ENCODE peak calls at places on chromosomes 5 and 9, in nine cellular contexts. O is mammary epithelial cell, R is brain microvascular endothelial cell, J is fibroblast of the aortic adventitia, V is right atrium auricular region, C is SK-N-SH, Z is lower lobe of right lung, H is GM12865, E is cardiac muscle cell. Q is an unnamed sample.

GRCh38 chr5:141374627-141375026 is 936 bp downstream of the PCDHGA6 start:
- DNase-seq in V (no peak), R (no peak), H (no peak), J (no peak), E (no peak), O (no peak), C (no peak), Z (no peak), Q (no peak)

GRCh38 chr9:2726620-2727335 is 9.5 kb downstream of the KCNV2 start:
- DNase-seq in H (no peak), Z (no peak), C (no peak), O (peak), J (peak), R (no peak), E (no peak), V (no peak), Q (no peak)

GRCh38 chr9:2231831-2232230 is 216.7 kb downstream of the SMARCA2 start:
- DNase-seq in J (peak), V (no peak), O (peak), C (no peak), H (no peak), E (no peak), Z (no peak), R (peak), Q (no peak)

GRCh38 chr5:172833691-172834569 is at the start of gene ERGIC1:
- DNase-seq in V (peak), Z (peak), R (peak), H (peak), C (peak), E (peak), O (peak), J (peak), Q (no peak)

GRCh38 chr5:142420521-142420920 is 95.7 kb upstream of the SPRY4 start:
- DNase-seq in C (no peak), E (no peak), R (no peak), V (no peak), H (no peak), O (no peak), J (no peak), Z (no peak), Q (peak)

GRCh38 chr5:124206540-124206939 is 539.9 kb downstream of the ZNF608 start:
- DNase-seq in R (no peak), O (no peak), H (no peak), E (no peak), V (no peak), Z (no peak), J (no peak), C (no peak), Q (no peak)

GRCh38 chr9:79764377-79764776 is 192.6 kb downstream of the TLE4 start:
- DNase-seq in O (peak), E (no peak), R (peak), H (no peak), J (peak), C (peak), Z (no peak), V (peak), Q (peak)

GRCh38 chr9:26687421-26687820 is 205.2 kb downstream of the CAAP1 start:
- DNase-seq in E (peak), O (no peak), C (no peak), H (no peak), V (no peak), J (no peak), R (no peak), Z (no peak), Q (no peak)

GRCh38 chr5:23727271-23727670 is 219.9 kb downstream of the PRDM9 start:
- DNase-seq in O (no peak), V (no peak), C (no peak), R (no peak), E (no peak), H (no peak), Z (no peak), J (no peak), Q (no peak)

GRCh38 chr5:38434981-38435710 is 121.3 kb downstream of the LIFR start:
- DNase-seq in H (no peak), O (no peak), J (peak), R (no peak), C (no peak), E (no peak), V (no peak), Z (no peak), Q (no peak)

GRCh38 chr5:151128817-151129216 is 28.8 kb downstream of the ANXA6 start:
- DNase-seq in C (no peak), V (no peak), O (no peak), Z (no peak), E (no peak), H (peak), J (no peak), R (no peak), Q (no peak)

GRCh38 chr9:120392245-120392644 is 187.7 kb downstream of the CDK5RAP2 start:
- DNase-seq in E (no peak), R (no peak), V (no peak), O (no peak), H (no peak), C (no peak), J (no peak), Z (no peak), Q (no peak)

GRCh38 chr9:83167126-83167525 is 104.2 kb upstream of the RASEF start:
- DNase-seq in C (no peak), V (no peak), Z (no peak), J (no peak), R (no peak), O (peak), H (no peak), E (no peak), Q (no peak)

GRCh38 chr5:145887976-145888574 is 15.3 kb upstream of the GRXCR2 start:
- DNase-seq in Z (no peak), E (peak), C (peak), H (peak), J (peak), V (no peak), O (peak), R (peak), Q (peak)

GRCh38 chr9:127316586-127317383 is 52.2 kb downstream of the GARNL3 start:
- DNase-seq in H (peak), J (peak), V (no peak), E (no peak), Z (no peak), R (no peak), O (no peak), C (no peak), Q (no peak)

GRCh38 chr5:142472306-142472951 is 147.6 kb upstream of the SPRY4 start:
- DNase-seq in H (no peak), R (peak), O (peak), V (no peak), Z (no peak), C (no peak), E (no peak), J (peak), Q (peak)

GRCh38 chr9:96209407-96210031 is 92.5 kb downstream of the HSD17B3 start:
- DNase-seq in H (no peak), C (no peak), E (no peak), J (peak), R (peak), O (no peak), Z (no peak), V (peak), Q (no peak)

GRCh38 chr5:100647461-100648230 is 112.5 kb downstream of the FAM174A start:
- DNase-seq in E (peak), H (peak), Z (peak), R (peak), C (no peak), J (no peak), V (peak), O (peak), Q (no peak)

GRCh38 chr9:116270559-116270958 is 117.0 kb downstream of the PAPPA start:
- DNase-seq in C (no peak), H (no peak), J (no peak), O (no peak), E (no peak), V (no peak), Z (no peak), R (no peak), Q (no peak)

GRCh38 chr5:168747987-168748777 is 169.0 kb upstream of the PANK3 start:
- DNase-seq in C (peak), V (no peak), J (no peak), O (peak), Z (peak), R (no peak), H (peak), E (peak), Q (no peak)

GRCh38 chr5:18003784-18004183 is 369.5 kb downstream of the TAF11L14 start:
- DNase-seq in H (no peak), E (no peak), C (no peak), V (no peak), O (peak), Z (no peak), R (no peak), J (no peak), Q (no peak)

GRCh38 chr5:178330791-178331404 is 98.3 kb upstream of the PHYKPL start:
- DNase-seq in V (no peak), J (no peak), C (no peak), R (no peak), Z (no peak), E (peak), H (no peak), O (no peak), Q (no peak)

GRCh38 chr9:90921104-90921503 is 119.5 kb downstream of the SYK start:
- DNase-seq in C (peak), H (no peak), V (peak), O (peak), J (no peak), Z (peak), R (no peak), E (no peak), Q (no peak)

GRCh38 chr5:159444441-159445082 is 114.3 kb upstream of the IL12B start:
- DNase-seq in C (peak), Z (no peak), O (peak), H (peak), V (no peak), J (peak), E (peak), R (peak), Q (no peak)

GRCh38 chr9:99433555-99433954 is 211.5 kb downstream of the SEC61B start:
- DNase-seq in O (peak), R (peak), E (peak), V (peak), C (no peak), Z (peak), H (peak), J (peak), Q (peak)

GRCh38 chr5:42569325-42569724 is 146.1 kb downstream of the GHR start:
- DNase-seq in J (no peak), C (no peak), V (no peak), E (no peak), H (no peak), R (no peak), O (no peak), Z (no peak), Q (no peak)

GRCh38 chr5:97425511-97425910 is 242.5 kb upstream of the RIOK2 start:
- DNase-seq in C (no peak), H (peak), V (no peak), E (peak), O (peak), R (peak), Z (no peak), J (peak), Q (no peak)

GRCh38 chr5:179178016-179178575 is 117.9 kb downstream of the ZNF354C start:
- DNase-seq in E (no peak), J (no peak), C (no peak), H (no peak), O (no peak), R (no peak), Z (peak), V (no peak), Q (no peak)

GRCh38 chr5:91474201-91474600 is 91.1 kb upstream of the ARRDC3 start:
- DNase-seq in H (no peak), E (no peak), O (no peak), J (no peak), V (no peak), C (no peak), Z (no peak), R (no peak), Q (no peak)

GRCh38 chr9:121640076-121640475 is 11.4 kb upstream of the DAB2IP start:
- DNase-seq in Z (peak), H (peak), E (peak), J (no peak), R (no peak), O (no peak), V (no peak), C (peak), Q (no peak)

GRCh38 chr5:32017638-32018429 is 156.3 kb downstream of the GOLPH3 start:
- DNase-seq in E (no peak), C (no peak), V (no peak), O (no peak), H (no peak), Z (no peak), R (no peak), J (peak), Q (no peak)

GRCh38 chr9:70934642-70935041 is 186.8 kb downstream of the TRPM3 start:
- DNase-seq in R (no peak), V (no peak), H (no peak), J (no peak), Z (no peak), O (no peak), C (no peak), E (no peak), Q (no peak)
- H3K4me3 ChIP-seq in R (no peak), V (no peak), H (no peak), J (no peak), Z (no peak), O (no peak), C (no peak), E (no peak), Q (no peak)

GRCh38 chr9:35700031-35700430 is 10.3 kb upstream of the TPM2 start:
- DNase-seq in E (no peak), C (no peak), V (no peak), O (no peak), Z (no peak), R (no peak), J (no peak), H (no peak), Q (no peak)

GRCh38 chr9:35698231-35698630 is 8.5 kb upstream of the TPM2 start:
- DNase-seq in V (no peak), E (no peak), O (no peak), C (no peak), Z (no peak), R (no peak), J (no peak), H (no peak), Q (no peak)

GRCh38 chr9:35695801-35696420 is 6.2 kb upstream of the TPM2 start:
- DNase-seq in V (no peak), H (no peak), E (no peak), R (no peak), J (no peak), O (no peak), Z (no peak), C (no peak), Q (no peak)

GRCh38 chr9:35697486-35697885 is 7.8 kb upstream of the TPM2 start:
- DNase-seq in J (no peak), V (no peak), O (no peak), R (no peak), C (no peak), H (no peak), Z (no peak), E (no peak), Q (no peak)

DNA sequence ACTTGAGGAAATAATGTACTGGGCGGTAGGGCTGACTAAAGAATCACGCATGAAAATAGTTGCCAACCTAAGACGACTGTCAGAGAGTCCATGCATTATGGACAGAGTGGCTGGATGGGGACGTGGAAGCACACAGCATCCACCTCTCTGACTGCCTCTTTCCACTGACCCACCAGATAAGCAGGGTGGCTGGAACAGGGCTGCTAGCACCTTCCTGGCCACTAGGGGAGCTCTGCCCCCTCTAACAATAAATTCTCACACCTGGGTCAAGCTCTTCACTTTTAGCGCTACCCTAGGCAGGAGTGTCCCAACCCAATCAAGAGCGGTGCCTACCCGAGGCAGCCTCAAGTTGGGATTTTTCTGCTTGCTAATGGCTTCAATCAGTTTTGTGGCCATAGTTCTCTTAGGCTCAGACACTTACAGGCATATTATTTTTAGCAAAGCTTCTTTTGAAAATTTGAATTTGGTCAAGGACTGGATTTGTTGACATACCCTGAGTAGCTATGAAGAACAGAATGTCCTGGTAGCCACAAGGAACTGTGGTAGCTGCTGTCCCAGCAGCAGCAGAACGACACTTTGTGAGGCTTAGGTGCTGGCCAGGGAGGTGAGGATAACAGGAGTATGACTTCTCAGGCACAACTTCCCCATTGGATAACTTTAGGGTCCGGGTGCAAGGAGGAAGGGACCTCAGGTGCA is 6.9 kb upstream of the TPM2 start:
- DNase-seq in O (peak), J (peak), V (peak), E (peak), R (no peak), Z (peak), H (peak), C (peak), Q (no peak)
- TF ChIP-seq CTCF in O (peak), J (peak), V (peak), E (peak), R (peak), Z (peak), H (peak), C (peak), Q (peak)

DNA sequence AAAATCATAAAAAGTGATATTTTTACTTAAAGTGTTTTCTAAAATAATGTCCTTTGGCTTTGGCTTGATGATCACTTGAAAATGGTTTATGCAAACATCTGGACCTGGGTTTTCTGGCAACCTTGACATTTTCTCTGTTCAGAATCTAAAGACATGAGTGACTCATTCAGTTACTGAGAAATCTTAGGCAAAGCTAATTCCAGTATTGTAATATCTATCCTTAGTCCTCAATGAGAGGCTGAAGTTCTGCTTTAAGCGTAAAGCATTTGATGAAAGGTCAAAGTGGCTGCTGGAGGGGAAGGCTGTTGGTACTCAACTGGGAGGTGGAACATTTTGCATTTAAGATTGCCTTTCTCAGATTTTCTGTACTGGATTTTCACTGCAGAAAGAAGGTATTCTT is 2.3 kb downstream of the MAN2A1 start:
- DNase-seq in Z (no peak), V (no peak), J (peak), E (peak), R (peak), O (peak), C (no peak), H (peak), Q (peak)
- H3K4me3 ChIP-seq in Z (peak), V (peak), J (peak), E (no peak), R (peak), O (peak), C (peak), H (peak), Q (peak)

GRCh38 chr9:10921671-10922070 is 308.9 kb upstream of the PTPRD start:
- DNase-seq in V (no peak), C (no peak), Z (no peak), J (no peak), H (no peak), R (no peak), E (no peak), O (no peak), Q (no peak)

DNA sequence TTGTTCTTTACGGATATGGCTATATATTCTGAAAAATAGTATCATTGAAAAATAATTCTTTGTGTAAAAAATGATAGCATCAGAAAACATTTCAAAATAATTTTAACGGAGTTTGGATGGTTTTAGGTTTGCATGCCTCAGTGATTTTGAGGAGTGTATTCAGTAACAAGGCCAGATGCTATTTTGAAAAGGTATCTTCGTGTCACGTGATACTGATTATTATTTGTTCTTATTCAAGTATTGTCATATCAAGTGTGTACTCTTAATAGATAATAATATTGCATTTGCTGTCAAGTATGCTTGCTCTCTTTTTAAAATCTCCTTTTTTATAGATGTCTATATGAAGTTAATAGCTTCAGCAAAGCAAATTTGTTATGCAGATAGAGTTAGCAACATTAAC is 313.1 kb upstream of the PTPRD start:
- DNase-seq in V (no peak), O (no peak), C (no peak), H (no peak), J (no peak), Z (no peak), R (no peak), E (no peak), Q (no peak)
- TF ChIP-seq CTCF in V (no peak), O (no peak), C (no peak), H (no peak), J (no peak), Z (no peak), R (no peak), E (no peak), Q (no peak)

GRCh38 chr5:143564417-143564816 is 160.9 kb upstream of the NR3C1 start:
- DNase-seq in C (no peak), J (no peak), V (no peak), H (peak), E (no peak), O (no peak), R (no peak), Z (no peak), Q (no peak)

GRCh38 chr5:143562935-143563334 is 159.4 kb upstream of the NR3C1 start:
- DNase-seq in C (no peak), O (no peak), J (peak), R (peak), Z (no peak), V (peak), E (no peak), H (no peak), Q (no peak)

GRCh38 chr5:143560378-143560777 is 156.9 kb upstream of the NR3C1 start:
- DNase-seq in J (no peak), Z (no peak), E (no peak), H (no peak), V (no peak), C (no peak), R (no peak), O (no peak), Q (no peak)

GRCh38 chr5:143559586-143559985 is 156.1 kb upstream of the NR3C1 start:
- DNase-seq in R (no peak), H (no peak), J (no peak), O (no peak), V (no peak), E (no peak), Z (no peak), C (no peak), Q (no peak)

GRCh38 chr5:143561248-143561647 is 157.8 kb upstream of the NR3C1 start:
- DNase-seq in R (no peak), E (no peak), H (no peak), O (no peak), J (no peak), C (no peak), Z (no peak), V (no peak), Q (no peak)
- H3K4me3 ChIP-seq in R (no peak), E (no peak), H (no peak), O (no peak), J (no peak), C (no peak), Z (no peak), V (no peak), Q (no peak)

GRCh38 chr5:68419101-68419636 is 203.6 kb downstream of the PIK3R1 start:
- DNase-seq in Z (no peak), V (no peak), E (no peak), R (no peak), H (no peak), C (no peak), J (no peak), O (no peak), Q (no peak)
- TF ChIP-seq CTCF in Z (no peak), V (no peak), E (no peak), R (no peak), H (no peak), C (no peak), J (no peak), O (no peak), Q (no peak)

GRCh38 chr9:130692365-130692764 is 1.2 kb upstream of the EXOSC2 start:
- DNase-seq in E (peak), O (no peak), V (no peak), Z (no peak), R (no peak), C (peak), H (no peak), J (no peak), Q (no peak)
- H3K4me3 ChIP-seq in E (no peak), O (no peak), V (no peak), Z (no peak), R (no peak), C (no peak), H (no peak), J (no peak), Q (peak)

DNA sequence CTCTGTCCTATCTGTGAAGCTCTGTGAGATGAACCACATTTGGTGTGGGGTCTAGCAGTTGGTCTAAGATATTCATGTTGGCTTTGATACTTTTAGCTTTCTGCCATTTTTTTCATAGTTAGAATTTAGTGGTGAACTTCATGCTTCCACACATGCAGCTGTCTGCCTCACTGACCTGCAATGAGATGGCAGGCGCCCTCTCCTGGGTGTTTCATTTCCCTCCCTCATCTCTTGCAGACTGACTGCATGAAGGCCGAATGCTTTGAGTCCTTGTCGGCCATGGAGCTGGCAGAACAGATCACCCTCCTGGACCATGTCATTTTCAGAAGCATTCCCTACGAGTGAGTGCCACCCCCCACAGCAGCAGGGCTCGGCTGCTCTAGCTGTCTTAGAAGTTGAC is 26.1 kb upstream of the CKMT2 start:
- DNase-seq in C (no peak), E (peak), O (no peak), J (peak), R (peak), Z (no peak), V (no peak), H (peak), Q (no peak)
- TF ChIP-seq CTCF in C (peak), E (peak), O (no peak), J (peak), R (peak), Z (no peak), V (no peak), H (peak), Q (peak)

Q was measured in retinal pigment epithelial cell.